ENCODE peak calls at places on chromosomes 3 and 15, in nine cellular contexts. One of them, this sample, is unnamed.

GRCh38 chr15:76336254-76337046 is at the start of gene ISL2:
- DNase-seq in heart right ventricle: peak
- DNase-seq in OCI-LY7: peak
- DNase-seq in AG04449: peak
- DNase-seq in IMR-90: peak
- DNase-seq in AG10803: peak
- DNase-seq in GM23338: peak
- DNase-seq in adrenal gland: no peak
- DNase-seq in PC-9: no peak
- DNase-seq in this sample: no peak

GRCh38 chr3:194243172-194243861 is 107.4 kb downstream of the HES1 start:
- DNase-seq in heart right ventricle: no peak
- DNase-seq in OCI-LY7: no peak
- DNase-seq in AG04449: no peak
- DNase-seq in IMR-90: no peak
- DNase-seq in AG10803: no peak
- DNase-seq in GM23338: no peak
- DNase-seq in adrenal gland: no peak
- DNase-seq in PC-9: no peak
- DNase-seq in this sample: no peak

GRCh38 chr3:82236257-82236656 is 474.8 kb upstream of the GBE1 start:
- DNase-seq in heart right ventricle: no peak
- DNase-seq in OCI-LY7: no peak
- DNase-seq in AG04449: no peak
- DNase-seq in IMR-90: no peak
- DNase-seq in AG10803: no peak
- DNase-seq in GM23338: no peak
- DNase-seq in adrenal gland: no peak
- DNase-seq in PC-9: no peak
- DNase-seq in this sample: no peak

GRCh38 chr3:16936233-16936632 is 51.5 kb downstream of the PLCL2 start:
- DNase-seq in heart right ventricle: no peak
- DNase-seq in OCI-LY7: no peak
- DNase-seq in AG04449: no peak
- DNase-seq in IMR-90: no peak
- DNase-seq in AG10803: no peak
- DNase-seq in GM23338: peak
- DNase-seq in adrenal gland: no peak
- DNase-seq in PC-9: no peak
- DNase-seq in this sample: no peak

GRCh38 chr3:23112491-23112890 is 90.6 kb upstream of the UBE2E2 start:
- DNase-seq in heart right ventricle: no peak
- DNase-seq in OCI-LY7: no peak
- DNase-seq in AG04449: no peak
- DNase-seq in IMR-90: no peak
- DNase-seq in AG10803: no peak
- DNase-seq in GM23338: peak
- DNase-seq in adrenal gland: no peak
- DNase-seq in PC-9: no peak
- DNase-seq in this sample: no peak

GRCh38 chr3:48989126-48989795 is 780 bp upstream of the P4HTM start:
- DNase-seq in heart right ventricle: no peak
- DNase-seq in OCI-LY7: peak
- DNase-seq in AG04449: no peak
- DNase-seq in IMR-90: peak
- DNase-seq in AG10803: no peak
- DNase-seq in GM23338: no peak
- DNase-seq in adrenal gland: no peak
- DNase-seq in PC-9: no peak
- DNase-seq in this sample: no peak

GRCh38 chr3:159632847-159633246 is 355.8 kb upstream of the IL12A start:
- DNase-seq in heart right ventricle: no peak
- DNase-seq in OCI-LY7: no peak
- DNase-seq in AG04449: no peak
- DNase-seq in IMR-90: no peak
- DNase-seq in AG10803: no peak
- DNase-seq in GM23338: no peak
- DNase-seq in adrenal gland: no peak
- DNase-seq in PC-9: peak
- DNase-seq in this sample: no peak

GRCh38 chr15:40445411-40446055 is 4.8 kb downstream of the BAHD1 start:
- DNase-seq in heart right ventricle: no peak
- DNase-seq in OCI-LY7: no peak
- DNase-seq in AG04449: peak
- DNase-seq in IMR-90: peak
- DNase-seq in AG10803: peak
- DNase-seq in GM23338: peak
- DNase-seq in adrenal gland: no peak
- DNase-seq in PC-9: no peak
- DNase-seq in this sample: no peak

GRCh38 chr15:64443747-64444621 is 16.4 kb upstream of the ZNF609 start:
- DNase-seq in heart right ventricle: no peak
- DNase-seq in OCI-LY7: no peak
- DNase-seq in AG04449: peak
- DNase-seq in IMR-90: peak
- DNase-seq in AG10803: peak
- DNase-seq in GM23338: no peak
- DNase-seq in adrenal gland: no peak
- DNase-seq in PC-9: peak
- DNase-seq in this sample: peak

GRCh38 chr3:102207173-102207572 is 227.6 kb upstream of the ZPLD1 start:
- DNase-seq in heart right ventricle: no peak
- DNase-seq in OCI-LY7: no peak
- DNase-seq in AG04449: peak
- DNase-seq in IMR-90: no peak
- DNase-seq in AG10803: peak
- DNase-seq in GM23338: no peak
- DNase-seq in adrenal gland: no peak
- DNase-seq in PC-9: no peak
- DNase-seq in this sample: no peak

GRCh38 chr3:117278424-117279190 is 569.0 kb downstream of the TUSC7 start:
- DNase-seq in heart right ventricle: no peak
- DNase-seq in OCI-LY7: no peak
- DNase-seq in AG04449: no peak
- DNase-seq in IMR-90: peak
- DNase-seq in AG10803: no peak
- DNase-seq in GM23338: no peak
- DNase-seq in adrenal gland: peak
- DNase-seq in PC-9: no peak
- DNase-seq in this sample: peak

GRCh38 chr15:64780600-64781156 is 5.3 kb upstream of the RBPMS2 start:
- DNase-seq in heart right ventricle: no peak
- DNase-seq in OCI-LY7: no peak
- DNase-seq in AG04449: no peak
- DNase-seq in IMR-90: no peak
- DNase-seq in AG10803: no peak
- DNase-seq in GM23338: no peak
- DNase-seq in adrenal gland: no peak
- DNase-seq in PC-9: no peak
- DNase-seq in this sample: no peak

GRCh38 chr3:131432441-131432840 is 50.9 kb downstream of the NUDT16 start:
- DNase-seq in heart right ventricle: no peak
- DNase-seq in OCI-LY7: no peak
- DNase-seq in AG04449: no peak
- DNase-seq in IMR-90: no peak
- DNase-seq in AG10803: no peak
- DNase-seq in GM23338: no peak
- DNase-seq in adrenal gland: no peak
- DNase-seq in PC-9: no peak
- DNase-seq in this sample: no peak

GRCh38 chr15:38414351-38414750 is 39.6 kb upstream of the FAM98B start:
- DNase-seq in heart right ventricle: peak
- DNase-seq in OCI-LY7: peak
- DNase-seq in AG04449: peak
- DNase-seq in IMR-90: peak
- DNase-seq in AG10803: peak
- DNase-seq in GM23338: peak
- DNase-seq in adrenal gland: peak
- DNase-seq in PC-9: peak
- DNase-seq in this sample: no peak

GRCh38 chr3:103991461-103992115 is 1375.1 kb upstream of the ALCAM start:
- DNase-seq in heart right ventricle: no peak
- DNase-seq in OCI-LY7: peak
- DNase-seq in AG04449: peak
- DNase-seq in IMR-90: no peak
- DNase-seq in AG10803: peak
- DNase-seq in GM23338: peak
- DNase-seq in adrenal gland: no peak
- DNase-seq in PC-9: no peak
- DNase-seq in this sample: no peak

GRCh38 chr3:65946438-65946837 is 92.3 kb downstream of the MAGI1 start:
- DNase-seq in heart right ventricle: peak
- DNase-seq in OCI-LY7: no peak
- DNase-seq in AG04449: no peak
- DNase-seq in IMR-90: peak
- DNase-seq in AG10803: peak
- DNase-seq in GM23338: no peak
- DNase-seq in adrenal gland: no peak
- DNase-seq in PC-9: no peak
- DNase-seq in this sample: no peak

GRCh38 chr15:101322016-101322695 is 27.1 kb upstream of the SNRPA1 start:
- DNase-seq in heart right ventricle: no peak
- DNase-seq in OCI-LY7: no peak
- DNase-seq in AG04449: no peak
- DNase-seq in IMR-90: no peak
- DNase-seq in AG10803: no peak
- DNase-seq in GM23338: no peak
- DNase-seq in adrenal gland: no peak
- DNase-seq in PC-9: no peak
- DNase-seq in this sample: no peak

GRCh38 chr3:40615916-40616315 is 91.2 kb downstream of the ZNF621 start:
- DNase-seq in heart right ventricle: no peak
- DNase-seq in OCI-LY7: no peak
- DNase-seq in AG04449: no peak
- DNase-seq in IMR-90: no peak
- DNase-seq in AG10803: no peak
- DNase-seq in GM23338: peak
- DNase-seq in adrenal gland: no peak
- DNase-seq in PC-9: no peak
- DNase-seq in this sample: no peak

GRCh38 chr3:158725348-158725966 is 6.8 kb downstream of the RARRES1 start:
- DNase-seq in heart right ventricle: no peak
- DNase-seq in OCI-LY7: no peak
- DNase-seq in AG04449: peak
- DNase-seq in IMR-90: peak
- DNase-seq in AG10803: peak
- DNase-seq in GM23338: no peak
- DNase-seq in adrenal gland: peak
- DNase-seq in PC-9: peak
- DNase-seq in this sample: peak

GRCh38 chr3:184346480-184346879 is 9.1 kb downstream of the FAM131A start:
- DNase-seq in heart right ventricle: no peak
- DNase-seq in OCI-LY7: no peak
- DNase-seq in AG04449: no peak
- DNase-seq in IMR-90: no peak
- DNase-seq in AG10803: no peak
- DNase-seq in GM23338: no peak
- DNase-seq in adrenal gland: no peak
- DNase-seq in PC-9: no peak
- DNase-seq in this sample: no peak
- H3K4me3 ChIP-seq in heart right ventricle: no peak
- H3K4me3 ChIP-seq in OCI-LY7: no peak
- H3K4me3 ChIP-seq in AG04449: no peak
- H3K4me3 ChIP-seq in IMR-90: no peak
- H3K4me3 ChIP-seq in AG10803: no peak
- H3K4me3 ChIP-seq in GM23338: no peak
- H3K4me3 ChIP-seq in adrenal gland: no peak
- H3K4me3 ChIP-seq in PC-9: no peak
- H3K4me3 ChIP-seq in this sample: no peak

GRCh38 chr3:150408232-150409124 is at the start of gene TSC22D2:
- DNase-seq in heart right ventricle: peak
- DNase-seq in OCI-LY7: peak
- DNase-seq in AG04449: no peak
- DNase-seq in IMR-90: peak
- DNase-seq in AG10803: peak
- DNase-seq in GM23338: peak
- DNase-seq in adrenal gland: peak
- DNase-seq in PC-9: peak
- DNase-seq in this sample: no peak
- TF ChIP-seq CTCF in heart right ventricle: no peak
- TF ChIP-seq CTCF in OCI-LY7: no peak
- TF ChIP-seq CTCF in AG04449: peak
- TF ChIP-seq CTCF in IMR-90: peak
- TF ChIP-seq CTCF in AG10803: peak
- TF ChIP-seq CTCF in GM23338: peak
- TF ChIP-seq CTCF in adrenal gland: no peak
- TF ChIP-seq CTCF in PC-9: peak
- TF ChIP-seq CTCF in this sample: peak

GRCh38 chr3:53921296-53921695 is 29.6 kb upstream of the SELENOK start:
- DNase-seq in heart right ventricle: no peak
- DNase-seq in OCI-LY7: peak
- DNase-seq in AG04449: no peak
- DNase-seq in IMR-90: peak
- DNase-seq in AG10803: peak
- DNase-seq in GM23338: peak
- DNase-seq in adrenal gland: peak
- DNase-seq in PC-9: no peak
- DNase-seq in this sample: no peak

DNA sequence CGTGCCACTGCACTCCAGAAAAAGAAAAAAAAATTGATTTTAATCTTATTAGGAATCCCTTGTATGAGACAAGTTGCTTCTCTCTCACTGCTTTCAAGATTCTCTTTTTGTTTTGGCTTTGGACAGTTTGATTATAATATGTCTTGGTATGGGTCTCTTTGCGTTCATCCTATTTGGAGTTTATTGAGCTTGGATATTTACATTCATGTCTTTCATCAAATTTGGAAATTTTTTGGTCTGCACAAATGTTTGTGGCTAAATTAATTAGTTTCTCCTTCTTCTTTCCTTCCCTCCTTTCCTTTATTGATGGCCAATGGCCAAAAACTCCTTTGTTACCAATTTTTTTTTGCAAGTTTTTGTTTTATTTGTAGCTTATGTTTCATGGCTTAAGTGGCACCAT is 28.1 kb upstream of the SELENOK start:
- DNase-seq in heart right ventricle: no peak
- DNase-seq in OCI-LY7: no peak
- DNase-seq in AG04449: no peak
- DNase-seq in IMR-90: no peak
- DNase-seq in AG10803: no peak
- DNase-seq in GM23338: no peak
- DNase-seq in adrenal gland: no peak
- DNase-seq in PC-9: no peak
- DNase-seq in this sample: no peak
- H3K4me3 ChIP-seq in heart right ventricle: no peak
- H3K4me3 ChIP-seq in OCI-LY7: no peak
- H3K4me3 ChIP-seq in AG04449: no peak
- H3K4me3 ChIP-seq in IMR-90: no peak
- H3K4me3 ChIP-seq in AG10803: no peak
- H3K4me3 ChIP-seq in GM23338: no peak
- H3K4me3 ChIP-seq in adrenal gland: no peak
- H3K4me3 ChIP-seq in PC-9: no peak
- H3K4me3 ChIP-seq in this sample: no peak

DNA sequence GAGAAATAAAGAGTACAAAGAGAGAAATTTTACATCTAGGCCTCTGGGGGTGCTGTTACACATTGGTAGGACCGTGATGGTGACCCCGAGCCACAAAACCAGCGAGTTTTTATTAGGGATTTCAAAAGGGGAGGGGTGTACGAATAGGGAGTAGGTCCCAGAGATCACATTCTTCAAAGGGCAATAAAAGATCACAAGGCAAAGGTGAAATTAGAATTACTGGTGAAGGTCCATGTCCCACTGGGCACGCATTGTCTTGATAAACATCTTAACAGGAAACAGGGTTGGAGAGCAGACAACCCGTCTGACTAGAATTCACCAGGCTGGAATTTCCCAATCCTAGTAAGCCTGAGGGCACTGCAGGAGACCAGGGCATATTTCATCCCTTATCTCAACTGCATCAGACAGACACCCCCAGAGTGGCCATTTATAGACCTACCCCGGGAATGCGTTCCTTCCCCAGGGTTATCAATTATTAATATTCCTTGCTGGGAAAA is 4.3 kb downstream of the IRAK2 start:
- DNase-seq in heart right ventricle: no peak
- DNase-seq in OCI-LY7: no peak
- DNase-seq in AG04449: no peak
- DNase-seq in IMR-90: no peak
- DNase-seq in AG10803: no peak
- DNase-seq in GM23338: peak
- DNase-seq in adrenal gland: no peak
- DNase-seq in PC-9: peak
- DNase-seq in this sample: no peak
- TF ChIP-seq CTCF in heart right ventricle: no peak
- TF ChIP-seq CTCF in OCI-LY7: peak
- TF ChIP-seq CTCF in AG04449: no peak
- TF ChIP-seq CTCF in IMR-90: no peak
- TF ChIP-seq CTCF in AG10803: no peak
- TF ChIP-seq CTCF in GM23338: peak
- TF ChIP-seq CTCF in adrenal gland: no peak
- TF ChIP-seq CTCF in PC-9: peak
- TF ChIP-seq CTCF in this sample: peak

This sample was measured in epithelial cell of proximal tubule.